ENCODE peak calls at places on chromosomes 4 and X, in eight cellular contexts. C is cardiac fibroblast; V is prostate gland; O is Peyer's patch; T is stomach; I is CD8-positive, alpha-beta memory T cell; L is fibroblast of lung; K is AG04450. W is an unnamed sample.

GRCh38 chr4:82650868-82651267 is 89.1 kb upstream of the TMEM150C start:
- DNase-seq in C (no peak), V (no peak), O (no peak), T (no peak), I (no peak), L (no peak), K (no peak), W (peak; percentile 13)

GRCh38 chr4:38691251-38692008 is 27.4 kb downstream of the KLF3 start:
- DNase-seq in C (peak; percentile 88), V (no peak), O (no peak), T (no peak), I (no peak), L (peak; percentile 85), K (peak; percentile 73), W (no peak)

GRCh38 chr4:2593003-2593402 is 56.6 kb downstream of the FAM193A start:
- DNase-seq in C (no peak), V (no peak), O (no peak), T (no peak), I (no peak), L (no peak), K (no peak), W (no peak)

GRCh38 chrX:68710870-68711576 is 63.6 kb downstream of the STARD8 start:
- DNase-seq in C (peak; percentile 59), V (peak; percentile 8), O (peak; percentile 49), T (peak; percentile 52), I (no peak), L (peak; percentile 29), K (no peak), W (peak; percentile 69)

GRCh38 chr4:149911995-149912394 is 96.4 kb upstream of the IQCM start:
- DNase-seq in C (peak; percentile 9), V (no peak), O (no peak), T (no peak), I (no peak), L (peak; percentile 5), K (no peak), W (no peak)

GRCh38 chr4:60579335-60579734 is 620.8 kb upstream of the ADGRL3 start:
- DNase-seq in C (peak; percentile 40), V (no peak), O (no peak), T (no peak), I (no peak), L (peak; percentile 1), K (no peak), W (no peak)

GRCh38 chr4:46484881-46485280 is 95.0 kb upstream of the GABRA2 start:
- DNase-seq in C (peak; percentile 7), V (no peak), O (no peak), T (no peak), I (no peak), L (peak; percentile 3), K (no peak), W (no peak)

GRCh38 chr4:74166135-74166534 is 8.2 kb downstream of the MTHFD2L start:
- DNase-seq in C (no peak), V (no peak), O (no peak), T (no peak), I (no peak), L (no peak), K (no peak), W (no peak)

GRCh38 chr4:159117564-159117963 is 14.7 kb downstream of the RAPGEF2 start:
- DNase-seq in C (no peak), V (no peak), O (no peak), T (no peak), I (no peak), L (no peak), K (no peak), W (no peak)

GRCh38 chrX:46325312-46325877 is 219.8 kb downstream of the ZNF674 start:
- DNase-seq in C (peak; percentile 69), V (no peak), O (no peak), T (no peak), I (no peak), L (peak; percentile 92), K (peak; percentile 1), W (peak; percentile 43)

GRCh38 chr4:156390599-156391296 is 437.1 kb upstream of the CTSO start:
- DNase-seq in C (peak; percentile 35), V (no peak), O (no peak), T (no peak), I (no peak), L (peak; percentile 57), K (no peak), W (no peak)

GRCh38 chr4:74499986-74500781 is 55.2 kb downstream of the AREG start:
- DNase-seq in C (peak; percentile 77), V (no peak), O (no peak), T (no peak), I (no peak), L (peak; percentile 63), K (no peak), W (no peak)

GRCh38 chr4:57154191-57154590 is 44.0 kb upstream of the IGFBP7 start:
- DNase-seq in C (peak; percentile 8), V (no peak), O (no peak), T (no peak), I (no peak), L (peak; percentile 61), K (no peak), W (peak; percentile 79)

GRCh38 chrX:7147431-7147977 is at the start of gene STS:
- DNase-seq in C (peak; percentile 12), V (peak; percentile 4), O (peak; percentile 58), T (peak; percentile 49), I (no peak), L (peak; percentile 28), K (no peak), W (peak; percentile 25)

GRCh38 chr4:12978310-12978709 is 505.8 kb downstream of the RAB28 start:
- DNase-seq in C (no peak), V (no peak), O (no peak), T (no peak), I (no peak), L (no peak), K (no peak), W (no peak)

GRCh38 chr4:162836773-162837172 is 329.9 kb downstream of the NAF1 start:
- DNase-seq in C (no peak), V (no peak), O (no peak), T (no peak), I (no peak), L (no peak), K (no peak), W (no peak)

GRCh38 chrX:26889574-26889973 is 573.6 kb downstream of the PPP4R3C start:
- DNase-seq in C (no peak), V (no peak), O (no peak), T (no peak), I (no peak), L (no peak), K (no peak), W (no peak)

GRCh38 chrX:7943600-7944245 is 16.5 kb upstream of the PNPLA4 start:
- DNase-seq in C (no peak), V (peak; percentile 17), O (no peak), T (peak; percentile 39), I (no peak), L (no peak), K (no peak), W (no peak)

GRCh38 chr4:87188063-87188462 is 32.4 kb downstream of the KLHL8 start:
- DNase-seq in C (peak; percentile 8), V (no peak), O (no peak), T (no peak), I (no peak), L (no peak), K (peak; percentile 16), W (no peak)

DNA sequence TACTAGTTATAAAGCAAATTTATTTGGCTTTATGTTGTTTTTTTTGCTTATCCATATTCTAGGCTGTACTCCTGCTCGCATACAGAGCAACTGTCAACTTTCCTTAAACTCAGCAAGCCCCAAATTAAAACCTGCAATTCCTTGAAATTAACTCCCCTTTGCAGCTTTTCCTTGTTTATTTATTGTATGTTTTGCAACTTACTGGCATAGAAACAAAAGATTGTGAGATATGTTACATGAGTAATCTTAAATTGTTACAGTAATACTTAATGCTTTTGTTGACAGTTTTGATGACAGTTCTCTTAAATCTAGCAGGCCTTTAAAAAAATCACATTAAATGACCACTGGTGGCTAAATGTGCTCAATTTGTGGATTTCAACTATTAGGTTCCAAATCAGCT is 4.5 kb downstream of the DDX3X start:
- DNase-seq in C (no peak), V (no peak), O (no peak), T (no peak), I (no peak), L (no peak), K (no peak), W (peak; percentile 41)
- H3K4me3 ChIP-seq in C (no peak overlapping the region), V (no peak overlapping the region), O (peak overlapping the region; percentile 85), T (peak overlapping the region; percentile 64), I (no peak overlapping the region), L (no peak overlapping the region), K (peak overlapping the region; percentile 10), W (no peak overlapping the region)

DNA sequence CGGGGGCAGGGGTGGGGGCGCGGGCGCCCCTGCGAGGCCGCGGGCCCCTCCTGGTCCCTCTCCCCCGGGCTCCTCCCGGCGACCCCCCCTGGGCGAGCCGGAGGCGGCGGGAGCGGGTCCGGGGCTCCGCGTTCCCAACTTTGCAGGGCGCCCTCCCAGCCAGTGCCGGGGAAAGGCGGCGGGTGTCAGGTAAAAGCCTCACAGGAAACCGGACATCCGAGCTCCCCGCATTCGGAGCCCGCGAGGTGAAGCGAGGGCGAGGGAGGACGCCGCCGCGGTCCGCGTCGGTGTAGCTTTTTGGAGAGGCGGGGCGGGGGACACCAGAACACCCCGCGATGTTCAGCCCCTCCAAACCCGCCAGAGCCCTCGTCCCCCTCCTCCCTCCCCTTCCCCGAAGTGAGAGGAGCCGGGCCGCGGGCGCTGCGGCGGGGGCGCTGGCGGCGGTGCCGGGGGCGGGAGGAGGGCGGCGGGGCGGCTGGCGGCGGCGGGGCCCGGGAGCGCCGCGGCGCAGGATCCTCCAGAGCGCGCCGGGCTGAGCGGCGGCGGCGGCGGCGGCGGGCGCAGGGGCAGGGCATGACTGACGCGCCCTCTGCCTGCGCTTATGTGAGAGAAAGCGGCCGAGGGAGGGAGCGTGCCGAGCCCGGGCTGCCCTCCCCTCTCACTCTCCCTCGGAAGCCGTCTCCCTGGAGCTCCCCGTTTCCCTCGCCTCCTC is at the start of gene VEGFC:
- DNase-seq in C (peak; percentile 77), V (peak; percentile 59), O (peak; percentile 51), T (peak; percentile 44), I (no peak), L (peak; percentile 77), K (no peak), W (no peak)
- H3K4me3 ChIP-seq in C (peak within 1 kb of the TSS; percentile 85), V (peak within 1 kb of the TSS; percentile 61), O (peak within 1 kb of the TSS; percentile 63), T (peak within 1 kb of the TSS; percentile 91), I (no peak within 1 kb of the TSS), L (peak within 1 kb of the TSS; percentile 95), K (peak within 1 kb of the TSS; percentile 85), W (peak within 1 kb of the TSS; percentile 70)

GRCh38 chr4:72569719-72570235 is 756 bp upstream of the ADAMTS3 start:
- DNase-seq in C (peak; percentile 2), V (peak; percentile 9), O (no peak), T (no peak), I (no peak), L (peak; percentile 20), K (no peak), W (peak; percentile 10)
- H3K4me3 ChIP-seq in C (peak overlapping the region; percentile 65), V (peak overlapping the region; percentile 53), O (peak overlapping the region; percentile 55), T (peak overlapping the region; percentile 51), I (no peak overlapping the region), L (no peak overlapping the region), K (peak overlapping the region; percentile 79), W (peak overlapping the region; percentile 78)

DNA sequence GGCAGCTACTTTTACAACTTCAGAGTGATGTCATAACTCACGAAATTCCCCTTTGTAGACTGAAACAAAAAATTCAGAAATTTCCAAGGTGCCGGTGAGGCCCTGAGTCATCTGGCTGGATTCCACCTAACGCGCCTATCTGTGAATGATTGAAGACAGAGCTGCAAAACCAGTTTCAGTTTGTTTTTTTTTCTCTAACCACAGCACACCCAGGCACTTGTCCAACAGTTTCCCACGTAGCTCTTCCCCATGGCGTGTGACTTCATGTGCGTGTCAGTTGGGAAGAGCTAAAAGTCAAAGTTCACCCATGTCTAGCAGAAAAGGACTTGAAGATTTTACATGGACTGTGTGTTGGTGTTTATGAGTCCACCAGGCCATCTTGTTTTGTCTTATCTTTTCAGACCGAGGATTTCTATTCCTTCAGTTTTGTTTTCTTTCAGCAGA is 16.3 kb downstream of the TCEANC start:
- DNase-seq in C (peak; percentile 93), V (peak; percentile 80), O (peak; percentile 56), T (peak; percentile 84), I (peak; percentile 28), L (peak; percentile 96), K (peak; percentile 92), W (peak; percentile 96)
- H3K4me3 ChIP-seq in C (no peak overlapping the region), V (no peak overlapping the region), O (peak overlapping the region; percentile 5), T (no peak overlapping the region), I (no peak overlapping the region), L (no peak overlapping the region), K (no peak overlapping the region), W (no peak overlapping the region)

W was measured in trophoblast cell.